ENCODE peak calls at places on chromosomes 13 and 19, in six cellular contexts. M, X, A, W, Z and H are unnamed samples.

GRCh38 chr19:45560686-45561085 is 23.9 kb downstream of the OPA3 start:
- DNase-seq in M (no peak), X (no peak), A (no peak), W (no peak), Z (no peak), H (no peak)

GRCh38 chr13:45047394-45048328 is 58.3 kb downstream of the GPALPP1 start:
- DNase-seq in M (peak), X (peak), A (peak), W (no peak), Z (peak), H (peak)

GRCh38 chr19:32874605-32875004 is 5.0 kb upstream of the SLC7A9 start:
- DNase-seq in M (no peak), X (no peak), A (no peak), W (no peak), Z (no peak), H (no peak)

GRCh38 chr19:29860492-29860891 is 48.7 kb downstream of the CCNE1 start:
- DNase-seq in M (no peak), X (no peak), A (no peak), W (no peak), Z (no peak), H (no peak)

GRCh38 chr13:30681489-30682242 is 53.7 kb upstream of the ALOX5AP start:
- DNase-seq in M (no peak), X (no peak), A (no peak), W (no peak), Z (no peak), H (no peak)

GRCh38 chr19:18051887-18052286 is 34.8 kb downstream of the IL12RB1 start:
- DNase-seq in M (no peak), X (no peak), A (peak), W (no peak), Z (no peak), H (no peak)

GRCh38 chr13:110097013-110097412 is 209.9 kb downstream of the COL4A1 start:
- DNase-seq in M (peak), X (no peak), A (no peak), W (no peak), Z (no peak), H (no peak)

GRCh38 chr19:40716031-40716654 is 543 bp downstream of the COQ8B start:
- DNase-seq in M (peak), X (no peak), A (peak), W (no peak), Z (peak), H (peak)

GRCh38 chr19:48102870-48103751 is 7.5 kb downstream of the PLA2G4C start:
- DNase-seq in M (peak), X (peak), A (no peak), W (no peak), Z (no peak), H (no peak)

GRCh38 chr13:77372275-77372674 is 45.4 kb upstream of the MYCBP2 start:
- DNase-seq in M (no peak), X (no peak), A (no peak), W (no peak), Z (no peak), H (no peak)

GRCh38 chr19:30086916-30087315 is 144.9 kb downstream of the URI1 start:
- DNase-seq in M (no peak), X (no peak), A (no peak), W (no peak), Z (no peak), H (no peak)

GRCh38 chr13:99454518-99455183 is 46.6 kb upstream of the TM9SF2 start:
- DNase-seq in M (no peak), X (no peak), A (no peak), W (no peak), Z (no peak), H (no peak)

GRCh38 chr19:43395561-43395960 is 19.1 kb upstream of the TEX101 start:
- DNase-seq in M (peak), X (no peak), A (no peak), W (no peak), Z (no peak), H (no peak)

GRCh38 chr19:3431760-3432397 is 48.4 kb downstream of the SMIM24 start:
- DNase-seq in M (no peak), X (no peak), A (no peak), W (no peak), Z (no peak), H (no peak)

GRCh38 chr19:296476-297225 is 5.4 kb upstream of the PLPP2 start:
- DNase-seq in M (no peak), X (no peak), A (peak), W (no peak), Z (no peak), H (no peak)

GRCh38 chr19:13262450-13262849 is 112.2 kb downstream of the IER2 start:
- DNase-seq in M (peak), X (no peak), A (no peak), W (no peak), Z (no peak), H (no peak)

GRCh38 chr13:29743229-29743786 is 107.1 kb downstream of the UBL3 start:
- DNase-seq in M (peak), X (no peak), A (peak), W (no peak), Z (no peak), H (no peak)

GRCh38 chr13:23921451-23921888 is 24.2 kb upstream of the C1QTNF9B start:
- DNase-seq in M (peak), X (peak), A (no peak), W (no peak), Z (no peak), H (no peak)

GRCh38 chr19:49339364-49340068 is 4.3 kb downstream of the CD37 start:
- DNase-seq in M (peak), X (peak), A (peak), W (no peak), Z (no peak), H (no peak)

GRCh38 chr19:17209126-17210036 is 5.8 kb upstream of the USE1 start:
- DNase-seq in M (peak), X (peak), A (no peak), W (no peak), Z (no peak), H (no peak)